ENCODE peak calls at places on chromosomes 12 and 14, in nine cellular contexts. One of them, this sample, is unnamed.

GRCh38 chr12:109461846-109462766 is 15.0 kb downstream of the KCTD10 start:
- DNase-seq in GM12878: no peak
- DNase-seq in MG63: peak; percentile 94
- DNase-seq in NCI-H2171 treated with DMSO at 0.1 percent for 48 hours: no peak
- DNase-seq in effector memory CD8-positive, alpha-beta T cell: no peak
- DNase-seq in posterior vena cava: peak; percentile 97
- DNase-seq in occipital lobe: no peak
- DNase-seq in activated T-cell treated with anti-CD3 and anti-CD28 coated beads for 1 hour: no peak
- DNase-seq in uterus: peak; percentile 88
- DNase-seq in this sample: no peak

GRCh38 chr12:121778567-121779421 is 14.7 kb downstream of the RHOF start:
- DNase-seq in uterus: no peak
- DNase-seq in MG63: no peak
- DNase-seq in posterior vena cava: no peak
- DNase-seq in GM12878: no peak
- DNase-seq in NCI-H2171 treated with DMSO at 0.1 percent for 48 hours: no peak
- DNase-seq in occipital lobe: no peak
- DNase-seq in activated T-cell treated with anti-CD3 and anti-CD28 coated beads for 1 hour: no peak
- DNase-seq in effector memory CD8-positive, alpha-beta T cell: no peak
- DNase-seq in this sample: no peak

GRCh38 chr12:54988402-54989054 is 4.0 kb upstream of the TESPA1 start:
- DNase-seq in effector memory CD8-positive, alpha-beta T cell: no peak
- DNase-seq in occipital lobe: peak; percentile 77
- DNase-seq in MG63: peak; percentile 41
- DNase-seq in GM12878: no peak
- DNase-seq in NCI-H2171 treated with DMSO at 0.1 percent for 48 hours: peak; percentile 98
- DNase-seq in uterus: peak; percentile 67
- DNase-seq in activated T-cell treated with anti-CD3 and anti-CD28 coated beads for 1 hour: no peak
- DNase-seq in posterior vena cava: peak; percentile 91
- DNase-seq in this sample: peak; percentile 38

GRCh38 chr12:123905319-123905925 is 67.2 kb downstream of the CCDC92 start:
- DNase-seq in effector memory CD8-positive, alpha-beta T cell: peak; percentile 66
- DNase-seq in activated T-cell treated with anti-CD3 and anti-CD28 coated beads for 1 hour: peak; percentile 56
- DNase-seq in uterus: peak; percentile 65
- DNase-seq in NCI-H2171 treated with DMSO at 0.1 percent for 48 hours: peak; percentile 14
- DNase-seq in posterior vena cava: no peak
- DNase-seq in GM12878: peak; percentile 9
- DNase-seq in MG63: peak; percentile 47
- DNase-seq in occipital lobe: peak; percentile 33
- DNase-seq in this sample: peak; percentile 28

GRCh38 chr14:37708481-37708880 is 113.1 kb downstream of the TTC6 start:
- DNase-seq in uterus: no peak
- DNase-seq in MG63: no peak
- DNase-seq in activated T-cell treated with anti-CD3 and anti-CD28 coated beads for 1 hour: no peak
- DNase-seq in NCI-H2171 treated with DMSO at 0.1 percent for 48 hours: no peak
- DNase-seq in GM12878: no peak
- DNase-seq in posterior vena cava: no peak
- DNase-seq in occipital lobe: no peak
- DNase-seq in effector memory CD8-positive, alpha-beta T cell: no peak
- DNase-seq in this sample: no peak

GRCh38 chr14:43894534-43894933 is 612.5 kb downstream of the FSCB start:
- DNase-seq in activated T-cell treated with anti-CD3 and anti-CD28 coated beads for 1 hour: no peak
- DNase-seq in occipital lobe: no peak
- DNase-seq in uterus: no peak
- DNase-seq in NCI-H2171 treated with DMSO at 0.1 percent for 48 hours: peak; percentile 29
- DNase-seq in GM12878: no peak
- DNase-seq in MG63: no peak
- DNase-seq in posterior vena cava: no peak
- DNase-seq in effector memory CD8-positive, alpha-beta T cell: no peak
- DNase-seq in this sample: no peak

GRCh38 chr14:73289729-73290128 is 52.4 kb downstream of the PAPLN start:
- DNase-seq in uterus: no peak
- DNase-seq in activated T-cell treated with anti-CD3 and anti-CD28 coated beads for 1 hour: no peak
- DNase-seq in GM12878: no peak
- DNase-seq in posterior vena cava: no peak
- DNase-seq in NCI-H2171 treated with DMSO at 0.1 percent for 48 hours: no peak
- DNase-seq in MG63: no peak
- DNase-seq in effector memory CD8-positive, alpha-beta T cell: no peak
- DNase-seq in occipital lobe: no peak
- DNase-seq in this sample: no peak

GRCh38 chr12:51907083-51907863 is at the start of gene ACVRL1:
- DNase-seq in effector memory CD8-positive, alpha-beta T cell: no peak
- DNase-seq in MG63: no peak
- DNase-seq in GM12878: no peak
- DNase-seq in uterus: no peak
- DNase-seq in NCI-H2171 treated with DMSO at 0.1 percent for 48 hours: no peak
- DNase-seq in occipital lobe: no peak
- DNase-seq in posterior vena cava: peak; percentile 83
- DNase-seq in activated T-cell treated with anti-CD3 and anti-CD28 coated beads for 1 hour: no peak
- DNase-seq in this sample: no peak

GRCh38 chr14:57833304-57833703 is 32.6 kb downstream of the SLC35F4 start:
- DNase-seq in GM12878: no peak
- DNase-seq in NCI-H2171 treated with DMSO at 0.1 percent for 48 hours: peak; percentile 7
- DNase-seq in activated T-cell treated with anti-CD3 and anti-CD28 coated beads for 1 hour: no peak
- DNase-seq in MG63: peak; percentile 84
- DNase-seq in posterior vena cava: no peak
- DNase-seq in occipital lobe: peak; percentile 3
- DNase-seq in uterus: peak; percentile 37
- DNase-seq in effector memory CD8-positive, alpha-beta T cell: no peak
- DNase-seq in this sample: no peak

GRCh38 chr12:13211859-13212664 is 15.5 kb downstream of the EMP1 start:
- DNase-seq in NCI-H2171 treated with DMSO at 0.1 percent for 48 hours: peak; percentile 62
- DNase-seq in MG63: no peak
- DNase-seq in GM12878: no peak
- DNase-seq in effector memory CD8-positive, alpha-beta T cell: peak; percentile 69
- DNase-seq in activated T-cell treated with anti-CD3 and anti-CD28 coated beads for 1 hour: peak; percentile 55
- DNase-seq in posterior vena cava: no peak
- DNase-seq in occipital lobe: peak; percentile 33
- DNase-seq in uterus: peak; percentile 59
- DNase-seq in this sample: peak; percentile 54

GRCh38 chr12:53483225-53483978 is 15.9 kb downstream of the MAP3K12 start:
- DNase-seq in NCI-H2171 treated with DMSO at 0.1 percent for 48 hours: peak; percentile 18
- DNase-seq in MG63: no peak
- DNase-seq in activated T-cell treated with anti-CD3 and anti-CD28 coated beads for 1 hour: no peak
- DNase-seq in GM12878: no peak
- DNase-seq in effector memory CD8-positive, alpha-beta T cell: no peak
- DNase-seq in uterus: no peak
- DNase-seq in occipital lobe: no peak
- DNase-seq in posterior vena cava: peak; percentile 68
- DNase-seq in this sample: no peak

GRCh38 chr14:94320243-94320642 is 2.9 kb downstream of the SERPINA6 start:
- DNase-seq in NCI-H2171 treated with DMSO at 0.1 percent for 48 hours: peak; percentile 96
- DNase-seq in GM12878: no peak
- DNase-seq in uterus: no peak
- DNase-seq in MG63: no peak
- DNase-seq in activated T-cell treated with anti-CD3 and anti-CD28 coated beads for 1 hour: no peak
- DNase-seq in posterior vena cava: no peak
- DNase-seq in occipital lobe: no peak
- DNase-seq in effector memory CD8-positive, alpha-beta T cell: no peak
- DNase-seq in this sample: no peak

GRCh38 chr14:68011629-68012028 is 192.1 kb downstream of the RAD51B start:
- DNase-seq in MG63: no peak
- DNase-seq in NCI-H2171 treated with DMSO at 0.1 percent for 48 hours: no peak
- DNase-seq in posterior vena cava: no peak
- DNase-seq in effector memory CD8-positive, alpha-beta T cell: no peak
- DNase-seq in occipital lobe: no peak
- DNase-seq in uterus: no peak
- DNase-seq in activated T-cell treated with anti-CD3 and anti-CD28 coated beads for 1 hour: no peak
- DNase-seq in GM12878: no peak
- DNase-seq in this sample: no peak

GRCh38 chr14:70803321-70804110 is 5.8 kb downstream of the MAP3K9 start:
- DNase-seq in effector memory CD8-positive, alpha-beta T cell: no peak
- DNase-seq in posterior vena cava: no peak
- DNase-seq in activated T-cell treated with anti-CD3 and anti-CD28 coated beads for 1 hour: no peak
- DNase-seq in uterus: no peak
- DNase-seq in MG63: no peak
- DNase-seq in GM12878: peak; percentile 66
- DNase-seq in occipital lobe: no peak
- DNase-seq in NCI-H2171 treated with DMSO at 0.1 percent for 48 hours: no peak
- DNase-seq in this sample: no peak

GRCh38 chr14:37592288-37593274 is 2.5 kb downstream of the FOXA1 start:
- DNase-seq in NCI-H2171 treated with DMSO at 0.1 percent for 48 hours: no peak
- DNase-seq in effector memory CD8-positive, alpha-beta T cell: no peak
- DNase-seq in MG63: no peak
- DNase-seq in posterior vena cava: no peak
- DNase-seq in GM12878: no peak
- DNase-seq in occipital lobe: no peak
- DNase-seq in uterus: no peak
- DNase-seq in activated T-cell treated with anti-CD3 and anti-CD28 coated beads for 1 hour: no peak
- DNase-seq in this sample: peak; percentile 66

GRCh38 chr12:42568952-42569916 is 20.3 kb downstream of the PRICKLE1 start:
- DNase-seq in uterus: no peak
- DNase-seq in activated T-cell treated with anti-CD3 and anti-CD28 coated beads for 1 hour: no peak
- DNase-seq in posterior vena cava: no peak
- DNase-seq in MG63: no peak
- DNase-seq in occipital lobe: no peak
- DNase-seq in NCI-H2171 treated with DMSO at 0.1 percent for 48 hours: peak; percentile 73
- DNase-seq in effector memory CD8-positive, alpha-beta T cell: no peak
- DNase-seq in GM12878: peak; percentile 38
- DNase-seq in this sample: no peak

GRCh38 chr14:67319142-67319541 is 40.5 kb downstream of the ATP6V1D start:
- DNase-seq in effector memory CD8-positive, alpha-beta T cell: no peak
- DNase-seq in activated T-cell treated with anti-CD3 and anti-CD28 coated beads for 1 hour: no peak
- DNase-seq in MG63: no peak
- DNase-seq in occipital lobe: no peak
- DNase-seq in uterus: no peak
- DNase-seq in GM12878: no peak
- DNase-seq in NCI-H2171 treated with DMSO at 0.1 percent for 48 hours: peak; percentile 16
- DNase-seq in posterior vena cava: no peak
- DNase-seq in this sample: no peak

This sample was measured in NCI-H345.